ENCODE peak calls at places on chromosomes 2 and 18, in six cellular contexts. L is HCT116, K is HepG2, A is transverse colon, B is sigmoid colon, Z is HL-60. G is an unnamed sample.

GRCh38 chr2:148582679-148583511 is 61.7 kb upstream of the EPC2 start:
- DNase-seq in B (no peak), A (no peak), L (no peak), Z (no peak), K (no peak), G (no peak)

GRCh38 chr2:66122491-66122890 is 312.4 kb upstream of the MEIS1 start:
- DNase-seq in Z (no peak), B (no peak), L (no peak), A (no peak), K (no peak), G (no peak)

GRCh38 chr2:217090024-217090473 is 230.2 kb upstream of the TNP1 start:
- DNase-seq in A (no peak), B (no peak), Z (no peak), K (no peak), L (no peak), G (no peak)

GRCh38 chr18:5021558-5021957 is 175.5 kb downstream of the AKAIN1 start:
- DNase-seq in Z (no peak), A (no peak), B (no peak), L (no peak), K (no peak), G (no peak)

GRCh38 chr2:213246665-213247281 is 37.5 kb upstream of the SPAG16 start:
- DNase-seq in K (peak), B (no peak), Z (peak), A (peak), L (peak), G (peak)

GRCh38 chr18:62637807-62638687 is 77.3 kb upstream of the PHLPP1 start:
- DNase-seq in L (peak), A (peak), B (no peak), Z (peak), K (peak), G (no peak)

GRCh38 chr2:110124038-110124825 is 8.6 kb upstream of the MALL start:
- DNase-seq in Z (no peak), B (no peak), K (no peak), L (no peak), A (no peak), G (no peak)

GRCh38 chr2:232662486-232663260 is 29.3 kb downstream of the EFHD1 start:
- DNase-seq in Z (no peak), B (no peak), K (no peak), L (no peak), A (no peak), G (no peak)

GRCh38 chr2:85353876-85354285 is 447 bp downstream of the RETSAT start:
- DNase-seq in L (peak), K (peak), A (peak), Z (peak), B (peak), G (peak)

GRCh38 chr2:134716716-134717585 is 1.8 kb downstream of the TMEM163 start:
- DNase-seq in B (no peak), K (no peak), L (no peak), A (no peak), Z (no peak), G (no peak)

GRCh38 chr2:110993557-110994231 is 127.0 kb upstream of the BCL2L11 start:
- DNase-seq in B (no peak), K (no peak), Z (peak), L (no peak), A (no peak), G (no peak)

GRCh38 chr18:59902180-59902992 is 2.6 kb downstream of the PMAIP1 start:
- DNase-seq in K (no peak), B (no peak), A (no peak), Z (no peak), L (no peak), G (no peak)

GRCh38 chr2:191245046-191245868 is at the start of gene MYO1B:
- DNase-seq in L (peak), K (peak), Z (no peak), A (peak), B (peak), G (peak)

GRCh38 chr2:204110250-204111183 is 174.0 kb downstream of the ICOS start:
- DNase-seq in K (no peak), B (no peak), L (no peak), A (peak), Z (peak), G (no peak)

GRCh38 chr2:113818382-113818951 is 62.0 kb upstream of the SLC35F5 start:
- DNase-seq in Z (no peak), B (peak), L (peak), K (peak), A (peak), G (peak)

GRCh38 chr2:201871471-201871870 is 65.1 kb downstream of the CDK15 start:
- DNase-seq in L (no peak), Z (no peak), B (no peak), K (no peak), A (no peak), G (no peak)

GRCh38 chr18:39960545-39960944 is 1994.5 kb upstream of the PIK3C3 start:
- DNase-seq in A (no peak), B (no peak), K (no peak), Z (no peak), L (no peak), G (no peak)

GRCh38 chr2:150624001-150624401 is 136.5 kb upstream of the RND3 start:
- DNase-seq in L (no peak), Z (no peak), K (no peak), B (no peak), A (no peak), G (no peak)

GRCh38 chr2:173656086-173656485 is 301.4 kb downstream of the CDCA7 start:
- DNase-seq in B (no peak), L (no peak), Z (no peak), A (no peak), K (no peak), G (no peak)

GRCh38 chr18:76822510-76823165 is at the start of gene ZNF236:
- DNase-seq in B (peak), Z (peak), A (peak), L (no peak), K (peak), G (peak)

GRCh38 chr2:74821177-74822124 is 12.5 kb upstream of the HK2 start:
- DNase-seq in K (peak), Z (no peak), L (no peak), B (no peak), A (no peak), G (no peak)

GRCh38 chr2:240482141-240482540 is 46.7 kb downstream of the GPC1 start:
- DNase-seq in Z (no peak), B (no peak), K (no peak), A (no peak), L (no peak), G (peak)

GRCh38 chr18:22737054-22737453 is 196.1 kb upstream of the RBBP8 start:
- DNase-seq in Z (no peak), A (no peak), L (no peak), K (no peak), B (no peak), G (no peak)

GRCh38 chr18:22745966-22746365 is 187.2 kb upstream of the RBBP8 start:
- DNase-seq in Z (no peak), K (no peak), A (no peak), L (no peak), B (no peak), G (no peak)

GRCh38 chr18:22739789-22740188 is 193.3 kb upstream of the RBBP8 start:
- DNase-seq in Z (peak), A (no peak), L (no peak), B (no peak), K (no peak), G (no peak)

GRCh38 chr18:22739243-22739642 is 193.9 kb upstream of the RBBP8 start:
- DNase-seq in L (no peak), B (no peak), Z (no peak), A (no peak), K (no peak), G (no peak)

GRCh38 chr18:22741318-22741717 is 191.8 kb upstream of the RBBP8 start:
- DNase-seq in Z (no peak), B (no peak), A (no peak), L (no peak), K (no peak), G (no peak)
- TF ChIP-seq POLR2AphosphoS5 in Z (no peak), B (no peak), A (no peak), L (no peak), K (no peak), G (no peak)

GRCh38 chr18:37551846-37552245 is 13.8 kb downstream of the CELF4 start:
- DNase-seq in B (no peak), Z (no peak), K (no peak), A (no peak), L (no peak), G (no peak)
- TF ChIP-seq POLR2AphosphoS5 in B (no peak), Z (no peak), K (no peak), A (no peak), L (no peak), G (no peak)

GRCh38 chr2:105794926-105795574 is 50.3 kb downstream of the NCK2 start:
- DNase-seq in Z (no peak), B (no peak), L (no peak), K (no peak), A (no peak), G (no peak)

GRCh38 chr2:105790467-105791118 is 45.9 kb downstream of the NCK2 start:
- DNase-seq in K (no peak), A (peak), B (no peak), Z (no peak), L (no peak), G (no peak)

GRCh38 chr2:105791229-105791628 is 46.5 kb downstream of the NCK2 start:
- DNase-seq in L (no peak), A (no peak), Z (no peak), B (no peak), K (no peak), G (no peak)

GRCh38 chr2:105793230-105793975 is 48.7 kb downstream of the NCK2 start:
- DNase-seq in L (no peak), Z (no peak), K (no peak), B (no peak), A (no peak), G (no peak)

DNA sequence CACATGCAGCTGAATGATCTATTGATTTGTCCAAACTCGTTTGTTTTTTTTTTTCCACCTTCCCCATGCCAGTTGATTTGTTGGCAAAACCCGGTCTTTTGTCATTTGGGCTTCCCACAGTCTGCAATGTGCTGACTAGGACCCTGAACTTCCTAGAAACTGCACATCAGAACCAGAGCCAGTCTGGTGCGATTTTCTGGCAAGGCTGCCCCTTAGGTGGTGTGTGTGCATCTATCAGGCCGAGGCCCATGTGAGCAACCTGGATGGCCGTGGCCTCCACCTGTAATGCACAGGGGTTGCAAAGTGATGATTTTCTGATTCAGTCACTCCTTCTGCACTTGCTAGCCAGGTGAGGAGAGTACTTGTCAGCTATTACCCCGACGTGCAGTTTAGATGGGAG is 47.8 kb downstream of the NCK2 start:
- DNase-seq in Z (no peak), B (no peak), A (no peak), K (no peak), L (no peak), G (no peak)
- TF ChIP-seq POLR2AphosphoS5 in Z (no peak), B (no peak), A (no peak), K (no peak), L (no peak), G (no peak)

GRCh38 chr2:171999604-172000469 is at the start of gene METAP1D:
- DNase-seq in L (peak), B (peak), A (peak), Z (peak), K (peak), G (peak)
- TF ChIP-seq POLR2AphosphoS5 in L (peak), B (peak), A (peak), Z (peak), K (peak), G (peak)

GRCh38 chr2:4475618-4476017 is 772.2 kb downstream of the DCDC2C start:
- DNase-seq in K (no peak), Z (no peak), B (no peak), A (no peak), L (no peak), G (no peak)
- TF ChIP-seq POLR2AphosphoS5 in K (no peak), Z (no peak), B (no peak), A (no peak), L (no peak), G (no peak)

GRCh38 chr18:42807852-42808251 is 307.6 kb downstream of the RIT2 start:
- DNase-seq in A (no peak), K (no peak), L (no peak), Z (no peak), B (no peak), G (no peak)
- TF ChIP-seq POLR2AphosphoS5 in A (no peak), K (no peak), L (no peak), Z (no peak), B (no peak), G (no peak)